ENCODE peak calls at places on chromosomes 5 and 9, in five cellular contexts. C, V, T, F and O are unnamed samples.

GRCh38 chr9:134236935-134237629 is 72.7 kb upstream of the RNU6ATAC start:
- DNase-seq in C (no peak), V (no peak), T (no peak), F (no peak), O (no peak)

GRCh38 chr5:1551426-1551825 is 27.7 kb upstream of the LPCAT1 start:
- DNase-seq in C (no peak), V (no peak), T (peak), F (no peak), O (no peak)

GRCh38 chr9:134052941-134053340 is 14.9 kb downstream of the BRD3 start:
- DNase-seq in C (peak), V (no peak), T (no peak), F (no peak), O (no peak)

GRCh38 chr5:148791334-148791667 is 35.1 kb upstream of the ADRB2 start:
- DNase-seq in C (no peak), V (no peak), T (no peak), F (no peak), O (peak)

GRCh38 chr5:180640765-180641565 is 8.4 kb downstream of the FLT4 start:
- DNase-seq in C (no peak), V (no peak), T (no peak), F (no peak), O (no peak)

GRCh38 chr9:127927457-127928231 is 2.9 kb downstream of the PIP5KL1 start:
- DNase-seq in C (no peak), V (no peak), T (peak), F (no peak), O (no peak)

GRCh38 chr5:71836084-71836483 is 117.0 kb downstream of the CARTPT start:
- DNase-seq in C (no peak), V (peak), T (no peak), F (peak), O (no peak)

GRCh38 chr9:3526903-3527652 is 1.3 kb upstream of the RFX3 start:
- DNase-seq in C (peak), V (peak), T (peak), F (no peak), O (no peak)

GRCh38 chr5:65927497-65928340 is 1.3 kb downstream of the ERBIN start:
- DNase-seq in C (no peak), V (peak), T (no peak), F (peak), O (no peak)

GRCh38 chr5:11683666-11684065 is 220.6 kb downstream of the CTNND2 start:
- DNase-seq in C (no peak), V (no peak), T (no peak), F (no peak), O (no peak)

GRCh38 chr9:18689881-18690280 is 215.9 kb downstream of the ADAMTSL1 start:
- DNase-seq in C (no peak), V (no peak), T (no peak), F (no peak), O (no peak)

GRCh38 chr5:109141499-109142200 is 268.1 kb downstream of the PJA2 start:
- DNase-seq in C (peak), V (no peak), T (no peak), F (peak), O (no peak)

GRCh38 chr9:88775559-88775958 is 215.7 kb upstream of the S1PR3 start:
- DNase-seq in C (no peak), V (no peak), T (no peak), F (peak), O (no peak)

GRCh38 chr5:39274388-39275085 is 55.2 kb upstream of the FYB1 start:
- DNase-seq in C (no peak), V (peak), T (no peak), F (peak), O (no peak)

GRCh38 chr9:130305381-130305780 is 39.8 kb downstream of the HMCN2 start:
- DNase-seq in C (peak), V (peak), T (no peak), F (no peak), O (no peak)

GRCh38 chr9:86734762-86735161 is 212.5 kb downstream of the GAS1 start:
- DNase-seq in C (no peak), V (peak), T (no peak), F (peak), O (no peak)

GRCh38 chr9:27880640-27881039 is 307.4 kb upstream of the C9orf72 start:
- DNase-seq in C (no peak), V (no peak), T (no peak), F (no peak), O (no peak)

GRCh38 chr9:107465467-107466451 is 23.8 kb downstream of the KLF4 start:
- DNase-seq in C (peak), V (peak), T (peak), F (peak), O (no peak)

GRCh38 chr5:151213803-151214613 is 9.9 kb downstream of the CCDC69 start:
- DNase-seq in C (peak), V (peak), T (peak), F (peak), O (no peak)

GRCh38 chr5:65802820-65803219 is 80.8 kb downstream of the NLN start:
- DNase-seq in C (no peak), V (no peak), T (no peak), F (no peak), O (no peak)

GRCh38 chr9:71726723-71727122 is 41.6 kb downstream of the CEMIP2 start:
- DNase-seq in C (no peak), V (no peak), T (no peak), F (no peak), O (no peak)

GRCh38 chr5:149406203-149406978 is 27.3 kb upstream of the IL17B start:
- DNase-seq in C (peak), V (peak), T (peak), F (peak), O (no peak)

GRCh38 chr5:173963107-173963506 is 25.9 kb upstream of the C5orf47 start:
- DNase-seq in C (no peak), V (peak), T (peak), F (peak), O (no peak)

GRCh38 chr9:94928696-94929372 is 202.3 kb downstream of the AOPEP start:
- DNase-seq in C (no peak), V (no peak), T (no peak), F (peak), O (no peak)

GRCh38 chr9:135864447-135865049 is 42.8 kb downstream of the CAMSAP1 start:
- DNase-seq in C (peak), V (peak), T (peak), F (peak), O (no peak)

GRCh38 chr5:17951392-17952169 is 317.3 kb downstream of the TAF11L14 start:
- DNase-seq in C (no peak), V (no peak), T (no peak), F (no peak), O (no peak)

GRCh38 chr9:108040783-108041182 is 551.2 kb upstream of the KLF4 start:
- DNase-seq in C (no peak), V (no peak), T (peak), F (peak), O (peak)

GRCh38 chr5:43401827-43402226 is 10.4 kb downstream of the CCL28 start:
- DNase-seq in C (no peak), V (peak), T (no peak), F (peak), O (no peak)

GRCh38 chr9:124834586-124834985 is 18.7 kb upstream of the WDR38 start:
- DNase-seq in C (no peak), V (no peak), T (no peak), F (peak), O (no peak)

GRCh38 chr5:132059043-132059695 is 1.3 kb upstream of the IL3 start:
- DNase-seq in C (peak), V (no peak), T (no peak), F (no peak), O (no peak)

GRCh38 chr5:59328801-59329296 is 564.7 kb downstream of the PDE4D start:
- DNase-seq in C (peak), V (peak), T (no peak), F (peak), O (peak)

DNA sequence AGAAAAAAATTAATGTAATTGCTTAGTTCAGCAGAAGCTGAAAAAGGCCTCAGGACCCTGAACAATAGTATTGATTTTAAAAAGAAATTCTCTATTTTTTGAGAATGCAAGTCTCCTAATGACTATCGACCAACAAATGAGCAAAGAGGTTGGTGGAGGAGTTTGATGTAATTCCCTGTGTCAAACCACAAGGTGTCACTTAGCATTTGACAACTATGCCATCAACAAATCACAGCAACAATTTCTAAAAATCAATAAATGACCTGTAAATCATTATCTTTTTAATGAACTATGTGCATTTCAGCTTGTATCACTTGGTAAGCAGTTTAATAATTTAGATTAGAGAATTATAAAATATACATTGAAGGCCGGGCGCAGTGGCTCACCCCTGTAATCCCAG is 133.7 kb downstream of the PRELID2 start:
- DNase-seq in C (no peak), V (no peak), T (no peak), F (no peak), O (no peak)
- TF ChIP-seq CTCF in C (no peak), V (no peak), T (no peak), F (peak), O (peak)

DNA sequence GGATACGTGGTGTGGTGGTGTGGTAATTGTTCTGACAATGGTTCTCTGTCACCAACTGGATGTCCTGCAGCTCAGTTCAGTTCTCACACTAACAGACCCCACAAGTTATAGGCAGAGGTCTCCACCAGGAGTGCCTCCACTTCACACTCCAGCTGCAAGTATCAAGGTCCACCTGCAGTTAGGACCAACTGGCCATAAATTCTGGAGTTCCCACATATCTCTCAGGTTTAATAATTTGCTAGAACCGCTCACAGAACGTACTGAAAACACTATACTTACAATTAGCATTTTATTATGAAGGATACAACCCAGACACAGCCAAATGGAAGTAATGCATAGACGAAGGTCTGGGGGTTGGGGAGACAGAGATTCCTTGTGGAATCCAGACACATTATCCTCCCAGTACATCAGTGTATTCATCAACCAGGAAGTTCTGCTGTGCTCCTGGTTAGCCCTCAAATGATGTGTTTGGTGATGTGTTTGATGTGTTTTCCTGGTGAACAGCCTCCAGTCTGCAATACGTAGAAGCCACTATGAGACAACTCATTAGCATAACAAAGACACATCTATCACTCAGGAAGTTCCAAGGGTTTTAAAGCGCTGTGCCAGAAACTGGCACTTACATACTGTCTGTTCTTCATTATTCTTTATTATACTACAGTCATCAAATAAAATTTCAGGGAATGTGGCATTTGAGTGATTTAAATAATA is 25.4 kb downstream of the OGN start:
- DNase-seq in C (no peak), V (no peak), T (no peak), F (no peak), O (no peak)
- H3K4me3 ChIP-seq in C (no peak), V (no peak), T (no peak), F (no peak), O (no peak)

GRCh38 chr5:113340537-113340936 is 94.3 kb downstream of the TSSK1B start:
- DNase-seq in C (no peak), V (peak), T (no peak), F (no peak), O (no peak)

GRCh38 chr5:113343343-113343742 is 91.4 kb downstream of the TSSK1B start:
- DNase-seq in C (no peak), V (peak), T (no peak), F (peak), O (no peak)

GRCh38 chr5:113347572-113347971 is 87.2 kb downstream of the TSSK1B start:
- DNase-seq in C (no peak), V (no peak), T (no peak), F (no peak), O (no peak)

GRCh38 chr5:113345261-113345940 is 89.4 kb downstream of the TSSK1B start:
- DNase-seq in C (no peak), V (peak), T (peak), F (peak), O (no peak)
- TF ChIP-seq CTCF in C (no peak), V (peak), T (no peak), F (peak), O (no peak)

GRCh38 chr9:132020845-132021510 is 58.7 kb downstream of the MED27 start:
- DNase-seq in C (no peak), V (no peak), T (no peak), F (no peak), O (no peak)
- H3K4me3 ChIP-seq in C (no peak), V (no peak), T (no peak), F (no peak), O (no peak)

GRCh38 chr5:74640450-74641013 is at the start of gene ENC1:
- DNase-seq in C (peak), V (peak), T (peak), F (peak), O (no peak)
- TF ChIP-seq CTCF in C (peak), V (peak), T (peak), F (peak), O (peak)

GRCh38 chr5:14172149-14172795 is 29.1 kb downstream of the TRIO start:
- DNase-seq in C (no peak), V (no peak), T (no peak), F (no peak), O (no peak)

GRCh38 chr5:14171091-14171490 is 27.9 kb downstream of the TRIO start:
- DNase-seq in C (no peak), V (peak), T (no peak), F (no peak), O (no peak)

GRCh38 chr5:14174235-14174636 is 31.1 kb downstream of the TRIO start:
- DNase-seq in C (no peak), V (no peak), T (no peak), F (peak), O (no peak)

GRCh38 chr5:14173419-14174234 is 30.5 kb downstream of the TRIO start:
- DNase-seq in C (no peak), V (no peak), T (no peak), F (peak), O (no peak)

GRCh38 chr5:14171621-14172020 is 28.5 kb downstream of the TRIO start:
- DNase-seq in C (no peak), V (peak), T (no peak), F (peak), O (no peak)
- H3K4me3 ChIP-seq in C (no peak), V (no peak), T (no peak), F (no peak), O (no peak)

DNA sequence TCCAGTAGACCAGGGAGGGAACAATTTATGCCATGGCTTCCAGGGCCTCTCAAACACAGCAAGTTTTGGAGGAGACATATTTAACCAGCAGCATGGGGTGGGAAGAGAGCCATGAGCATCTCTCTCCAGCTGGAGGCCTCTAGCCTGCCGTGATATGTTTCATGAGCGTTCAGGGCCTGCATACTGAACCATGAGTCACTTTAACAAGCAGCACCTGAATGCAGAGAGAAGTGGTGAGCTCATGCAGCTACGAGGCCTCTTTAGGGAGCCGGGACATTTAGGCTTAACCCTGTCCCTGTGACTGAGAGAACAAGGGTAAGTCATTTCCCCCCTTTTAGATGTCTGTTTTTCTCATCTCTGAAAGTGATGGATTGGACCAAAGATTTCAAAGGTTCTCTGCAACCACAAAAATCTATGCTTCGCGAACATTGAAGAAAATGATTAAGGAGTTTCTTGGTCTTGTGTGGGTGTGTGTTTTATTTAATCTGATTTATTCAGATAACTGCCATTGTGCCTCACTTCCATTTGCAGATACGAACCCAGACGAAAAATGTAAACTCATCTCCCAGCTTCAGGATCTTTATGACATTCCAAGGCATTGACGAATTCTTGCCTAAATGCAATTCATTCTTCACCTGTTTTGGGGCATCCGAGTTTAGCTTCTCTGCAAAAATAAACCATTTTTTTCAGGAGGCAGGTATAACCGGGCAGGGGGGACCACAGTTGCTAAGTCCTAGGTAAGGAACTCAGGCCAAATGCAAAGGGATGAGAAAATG is 157.0 kb downstream of the GABBR2 start:
- DNase-seq in C (no peak), V (peak), T (peak), F (peak), O (no peak)
- TF ChIP-seq CTCF in C (no peak), V (no peak), T (no peak), F (no peak), O (no peak)

DNA sequence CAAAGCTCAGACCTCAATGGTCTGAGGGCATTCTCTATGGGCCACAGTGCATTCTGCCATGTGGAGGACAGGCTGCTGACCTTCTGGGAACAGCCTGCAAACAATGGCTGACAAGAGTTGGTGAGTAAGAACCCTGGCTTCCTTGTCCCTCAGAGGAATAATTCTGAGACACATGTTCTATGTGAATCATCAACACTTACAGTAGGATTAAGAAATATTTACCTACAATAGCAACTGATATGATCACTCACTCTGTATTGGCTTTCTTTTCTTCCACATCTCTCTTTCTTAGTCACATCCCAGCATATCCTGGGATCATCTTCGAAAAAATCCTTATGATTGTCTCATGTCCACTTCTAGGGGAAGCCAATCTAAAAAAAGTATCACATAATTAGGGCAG is 306.5 kb upstream of the ITGA1 start:
- DNase-seq in C (no peak), V (no peak), T (no peak), F (no peak), O (no peak)
- H3K4me3 ChIP-seq in C (no peak), V (no peak), T (no peak), F (no peak), O (no peak)

GRCh38 chr9:120713257-120714087 is 798 bp downstream of the MEGF9 start:
- DNase-seq in C (peak), V (no peak), T (no peak), F (no peak), O (no peak)

GRCh38 chr9:120715331-120715924 is 1.2 kb upstream of the MEGF9 start:
- DNase-seq in C (peak), V (peak), T (no peak), F (peak), O (peak)

GRCh38 chr9:120712539-120713031 is 1.7 kb downstream of the MEGF9 start:
- DNase-seq in C (no peak), V (no peak), T (no peak), F (no peak), O (no peak)

GRCh38 chr9:120714846-120715231 is 569 bp upstream of the MEGF9 start:
- DNase-seq in C (no peak), V (no peak), T (no peak), F (no peak), O (no peak)

GRCh38 chr9:120714088-120714845 is at the start of gene MEGF9:
- DNase-seq in C (peak), V (peak), T (peak), F (peak), O (peak)
- TF ChIP-seq CTCF in C (no peak), V (no peak), T (no peak), F (no peak), O (no peak)

GRCh38 chr5:103953601-103954382 is 391.2 kb upstream of the NUDT12 start:
- DNase-seq in C (no peak), V (no peak), T (no peak), F (no peak), O (no peak)
- H3K4me3 ChIP-seq in C (no peak), V (no peak), T (no peak), F (no peak), O (no peak)